ENCODE peak calls at places on chromosomes 2 and 18, in five cellular contexts. M, I, Y, O and X are unnamed samples. For H3K36me3, the result is how much of the 10 kb centered on the place peaks cover.

GRCh38 chr2:215532844-215533243 is 97.0 kb upstream of the FN1 start:
- DNase-seq in M (no peak), I (no peak), Y (no peak), O (no peak), X (no peak)

GRCh38 chr2:39228413-39229209 is 15.2 kb downstream of the CDKL4 start:
- DNase-seq in M (no peak), I (no peak), Y (no peak), O (peak), X (no peak)

GRCh38 chr2:73851274-73851673 is 22.5 kb downstream of the STAMBP start:
- DNase-seq in M (no peak), I (no peak), Y (peak), O (no peak), X (peak)

GRCh38 chr18:60053747-60054304 is 154.0 kb downstream of the PMAIP1 start:
- DNase-seq in M (no peak), I (no peak), Y (no peak), O (peak), X (no peak)

GRCh38 chr18:23872701-23873550 is 141.6 kb upstream of the TTC39C start:
- DNase-seq in M (no peak), I (peak), Y (peak), O (no peak), X (peak)

GRCh38 chr2:188974184-188974583 is at the start of gene COL3A1:
- DNase-seq in M (peak), I (no peak), Y (peak), O (no peak), X (no peak)

GRCh38 chr2:160695402-160696060 is 201.9 kb upstream of the RBMS1 start:
- DNase-seq in M (no peak), I (peak), Y (no peak), O (no peak), X (no peak)

GRCh38 chr2:8132371-8132831 is 549.5 kb upstream of the ID2 start:
- DNase-seq in M (no peak), I (no peak), Y (no peak), O (no peak), X (no peak)

GRCh38 chr18:33210575-33211189 is 229.8 kb downstream of the CCDC178 start:
- DNase-seq in M (no peak), I (no peak), Y (no peak), O (peak), X (peak)

GRCh38 chr18:75023473-75023872 is 185.5 kb downstream of the PTGR3 start:
- DNase-seq in M (no peak), I (no peak), Y (no peak), O (no peak), X (no peak)

GRCh38 chr2:177772529-177772928 is 300.0 kb downstream of the PDE11A start:
- DNase-seq in M (no peak), I (no peak), Y (no peak), O (peak), X (no peak)

GRCh38 chr18:62493033-62493862 is 29.6 kb upstream of the ZCCHC2 start:
- DNase-seq in M (no peak), I (no peak), Y (no peak), O (no peak), X (no peak)

GRCh38 chr2:25738383-25739343 is 65.3 kb upstream of the DTNB start:
- DNase-seq in M (no peak), I (no peak), Y (no peak), O (no peak), X (no peak)

GRCh38 chr2:65746919-65747678 is 314.7 kb upstream of the SPRED2 start:
- DNase-seq in M (peak), I (no peak), Y (no peak), O (peak), X (no peak)

GRCh38 chr2:74474481-74474880 is 2.0 kb upstream of the MRPL53 start:
- DNase-seq in M (no peak), I (no peak), Y (no peak), O (no peak), X (no peak)

GRCh38 chr18:23668731-23669130 is 6.0 kb upstream of the ANKRD29 start:
- DNase-seq in M (no peak), I (peak), Y (peak), O (no peak), X (peak)

GRCh38 chr2:9832586-9832985 is 10.7 kb upstream of the TAF1B start:
- DNase-seq in M (no peak), I (no peak), Y (no peak), O (no peak), X (no peak)

GRCh38 chr2:239188536-239188935 is 212.3 kb downstream of the HDAC4 start:
- DNase-seq in M (peak), I (no peak), Y (peak), O (no peak), X (peak)

GRCh38 chr2:11750422-11750821 is 4.0 kb downstream of the LPIN1 start:
- DNase-seq in M (no peak), I (no peak), Y (no peak), O (no peak), X (no peak)

GRCh38 chr2:14189929-14190328 is 442.6 kb upstream of the LRATD1 start:
- DNase-seq in M (no peak), I (no peak), Y (no peak), O (no peak), X (no peak)

GRCh38 chr2:71001592-71002570 is 7.2 kb upstream of the TEX261 start:
- DNase-seq in M (no peak), I (no peak), Y (no peak), O (peak), X (no peak)

GRCh38 chr2:134675294-134675693 is 43.5 kb downstream of the TMEM163 start:
- DNase-seq in M (no peak), I (no peak), Y (no peak), O (no peak), X (no peak)

GRCh38 chr2:207258191-207258991 is 92.6 kb upstream of the KLF7 start:
- DNase-seq in M (peak), I (peak), Y (peak), O (no peak), X (peak)

GRCh38 chr2:206971805-206972204 is 32.5 kb downstream of the CPO start:
- DNase-seq in M (no peak), I (no peak), Y (peak), O (no peak), X (peak)

GRCh38 chr2:204265701-204266310 is 279.5 kb upstream of the PARD3B start:
- DNase-seq in M (no peak), I (no peak), Y (no peak), O (no peak), X (no peak)

GRCh38 chr2:119369845-119370244 is 3.1 kb downstream of the DBI start:
- DNase-seq in M (no peak), I (no peak), Y (no peak), O (no peak), X (no peak)

GRCh38 chr2:131966256-131966655 is 195.5 kb downstream of the ANKRD30BL start:
- DNase-seq in M (no peak), I (no peak), Y (no peak), O (no peak), X (peak)

GRCh38 chr2:133838642-133839370 is 270.5 kb upstream of the NCKAP5 start:
- DNase-seq in M (no peak), I (no peak), Y (no peak), O (no peak), X (no peak)

GRCh38 chr2:74564222-74564621 is 9.7 kb downstream of the DOK1 start:
- DNase-seq in M (no peak), I (no peak), Y (no peak), O (no peak), X (no peak)

GRCh38 chr2:178469219-178469849 is 9.1 kb downstream of the FKBP7 start:
- DNase-seq in M (no peak), I (no peak), Y (no peak), O (no peak), X (no peak)

GRCh38 chr18:73791081-73791480 is 356.6 kb downstream of the FBXO15 start:
- DNase-seq in M (no peak), I (no peak), Y (no peak), O (no peak), X (no peak)

GRCh38 chr2:119389615-119390306 is 23.0 kb downstream of the DBI start:
- DNase-seq in M (peak), I (peak), Y (peak), O (no peak), X (peak)

GRCh38 chr2:210147614-210148013 is 23.6 kb downstream of the KANSL1L start:
- DNase-seq in M (no peak), I (no peak), Y (no peak), O (no peak), X (no peak)

GRCh38 chr2:86213056-86213455 is 13.8 kb downstream of the MRPL35 start:
- DNase-seq in M (no peak), I (no peak), Y (no peak), O (no peak), X (no peak)

GRCh38 chr2:148812306-148812705 is 62.7 kb upstream of the KIF5C start:
- DNase-seq in M (peak), I (peak), Y (peak), O (no peak), X (peak)

GRCh38 chr2:231127936-231128335 is 3.1 kb upstream of the HTR2B start:
- DNase-seq in M (no peak), I (no peak), Y (no peak), O (no peak), X (no peak)

GRCh38 chr2:30800159-30800558 is 7.1 kb downstream of the CAPN13 start:
- DNase-seq in M (no peak), I (no peak), Y (no peak), O (no peak), X (no peak)

GRCh38 chr2:233359823-233360222 is 5.5 kb downstream of the DGKD start:
- DNase-seq in M (no peak), I (no peak), Y (peak), O (no peak), X (no peak)

DNA sequence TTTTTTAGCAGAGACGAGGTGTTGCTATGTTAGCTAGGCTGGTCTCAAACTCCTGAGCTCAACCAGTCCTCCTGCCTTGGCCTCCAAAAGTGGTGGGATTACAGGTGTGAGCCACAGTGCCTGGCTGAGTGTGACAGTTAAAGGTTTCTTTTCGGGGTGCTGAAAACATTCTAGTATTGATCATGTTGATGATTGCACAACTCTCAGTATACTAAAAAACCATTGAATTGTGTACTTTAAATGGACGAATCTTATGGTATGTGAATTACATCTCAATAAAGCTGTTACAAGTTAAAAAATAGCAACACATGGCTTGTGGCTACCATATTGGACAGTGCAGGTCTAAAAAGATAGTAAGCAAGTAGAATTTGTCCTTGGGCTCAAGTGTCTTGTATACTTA is 22.3 kb downstream of the PAPOLG start:
- DNase-seq in M (no peak), I (no peak), Y (no peak), O (no peak), X (no peak)
- H3K36me3 ChIP-seq in M (half or more), I (under half), Y (half or more), O (under half), X (under half)

GRCh38 chr2:181203412-181203811 is 223.0 kb downstream of the UBE2E3 start:
- DNase-seq in M (no peak), I (no peak), Y (no peak), O (no peak), X (no peak)
- H3K4me3 ChIP-seq in M (no peak), I (no peak), Y (no peak), O (no peak), X (no peak)

GRCh38 chr2:241852116-241852980 is 6.3 kb downstream of the PDCD1 start:
- DNase-seq in M (peak), I (no peak), Y (no peak), O (no peak), X (peak)
- H3K36me3 ChIP-seq in M (under half), I (under half), Y (under half), O (under half), X (under half)

GRCh38 chr2:229650886-229651285 is 63.5 kb downstream of the DNER start:
- DNase-seq in M (no peak), I (no peak), Y (no peak), O (no peak), X (no peak)
- H3K4me3 ChIP-seq in M (no peak), I (no peak), Y (no peak), O (no peak), X (no peak)

DNA sequence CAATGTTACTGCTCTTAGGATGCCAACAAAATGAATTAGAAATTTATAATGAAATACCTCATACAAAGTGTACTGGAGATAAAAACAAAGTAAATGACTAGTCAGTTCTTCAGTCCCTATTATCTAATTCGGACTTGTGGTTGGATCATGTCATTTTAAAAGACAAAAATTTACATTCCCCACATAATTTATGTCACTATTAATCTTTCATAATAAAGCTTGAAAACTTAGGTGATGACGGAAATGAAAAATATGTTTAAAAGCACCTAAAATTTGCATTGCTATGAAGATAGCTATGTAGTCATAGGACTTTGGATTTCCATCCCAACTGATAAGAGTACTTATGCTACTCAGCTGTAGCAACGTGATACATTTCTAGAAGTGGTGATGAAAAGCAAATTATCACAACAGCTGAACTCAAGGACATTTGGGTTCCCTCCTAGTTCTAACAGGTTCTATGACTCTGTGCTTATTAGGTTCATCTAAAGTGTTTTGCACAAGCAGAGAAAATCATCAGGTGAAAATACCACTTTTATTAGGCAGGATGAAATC is 58.4 kb downstream of the LRPPRC start:
- DNase-seq in M (no peak), I (no peak), Y (no peak), O (no peak), X (no peak)
- H3K36me3 ChIP-seq in M (under half), I (under half), Y (under half), O (under half), X (under half)

GRCh38 chr2:53880756-53881155 is 21.0 kb upstream of the GPR75 start:
- DNase-seq in M (no peak), I (no peak), Y (no peak), O (no peak), X (no peak)

GRCh38 chr2:53877112-53877511 is 17.3 kb upstream of the GPR75 start:
- DNase-seq in M (no peak), I (no peak), Y (no peak), O (no peak), X (no peak)

GRCh38 chr2:53884883-53885282 is 25.1 kb upstream of the GPR75 start:
- DNase-seq in M (no peak), I (no peak), Y (no peak), O (no peak), X (no peak)

GRCh38 chr2:53877556-53877955 is 17.8 kb upstream of the GPR75 start:
- DNase-seq in M (no peak), I (no peak), Y (no peak), O (no peak), X (no peak)

GRCh38 chr2:53881360-53881759 is 21.6 kb upstream of the GPR75 start:
- DNase-seq in M (no peak), I (no peak), Y (no peak), O (no peak), X (no peak)
- H3K4me3 ChIP-seq in M (no peak), I (no peak), Y (no peak), O (no peak), X (no peak)

GRCh38 chr2:216694201-216694825 is 1.0 kb downstream of the IGFBP5 start:
- DNase-seq in M (peak), I (peak), Y (peak), O (peak), X (no peak)

GRCh38 chr2:216696751-216697560 is 1.6 kb upstream of the IGFBP5 start:
- DNase-seq in M (no peak), I (no peak), Y (no peak), O (peak), X (no peak)

GRCh38 chr2:216694826-216695217 is 527 bp downstream of the IGFBP5 start:
- DNase-seq in M (no peak), I (no peak), Y (no peak), O (peak), X (no peak)

GRCh38 chr2:216696321-216696720 is 972 bp upstream of the IGFBP5 start:
- DNase-seq in M (no peak), I (no peak), Y (no peak), O (no peak), X (no peak)

DNA sequence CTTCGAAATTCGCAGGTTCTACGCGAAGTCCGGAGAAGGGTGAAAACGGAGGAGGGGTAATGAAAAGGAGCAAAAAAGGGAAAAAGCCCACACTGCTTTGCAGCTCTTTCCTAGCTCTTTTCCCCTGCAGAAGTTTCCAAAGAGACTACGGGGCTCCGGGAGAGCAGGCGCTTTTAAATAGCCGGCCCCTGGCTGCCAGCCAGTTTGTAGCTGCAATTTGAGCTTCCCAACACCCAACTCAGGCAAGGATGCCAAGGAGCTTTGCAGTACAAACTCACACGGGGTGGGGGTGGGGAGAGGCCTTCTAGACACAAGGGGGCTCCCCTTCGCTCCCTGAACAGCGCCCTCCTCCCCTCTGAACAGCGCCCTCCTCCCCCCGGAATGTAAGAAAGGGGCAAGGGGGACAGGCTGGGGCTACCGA is at the start of gene IGFBP5:
- DNase-seq in M (peak), I (peak), Y (peak), O (peak), X (peak)
- H3K36me3 ChIP-seq in M (under half), I (under half), Y (under half), O (under half), X (under half)